ENCODE peak calls at places on chromosomes 13 and 19, in nine cellular contexts. One of them, this sample, is unnamed. For H3K36me3 and H3K27me3, the result is how much of the 10 kb centered on the place peaks cover.

GRCh38 chr13:97574926-97575325 is 141.0 kb downstream of the RAP2A start:
- DNase-seq in ovary: no peak
- DNase-seq in left ventricle myocardium inferior: peak
- DNase-seq in astrocyte: no peak
- DNase-seq in cardiac muscle cell: peak
- DNase-seq in Caco-2: peak
- DNase-seq in Peyer's patch: peak
- DNase-seq in lung: no peak
- DNase-seq in tibial nerve: no peak
- DNase-seq in this sample: no peak

GRCh38 chr19:5697022-5697889 is 7.2 kb downstream of the RPL36 start:
- DNase-seq in Caco-2: no peak
- DNase-seq in tibial nerve: no peak
- DNase-seq in lung: no peak
- DNase-seq in ovary: no peak
- DNase-seq in astrocyte: no peak
- DNase-seq in cardiac muscle cell: no peak
- DNase-seq in Peyer's patch: no peak
- DNase-seq in left ventricle myocardium inferior: no peak
- DNase-seq in this sample: no peak

GRCh38 chr13:29621401-29621800 is 25.9 kb upstream of the SLC7A1 start:
- DNase-seq in cardiac muscle cell: no peak
- DNase-seq in tibial nerve: no peak
- DNase-seq in astrocyte: peak
- DNase-seq in Peyer's patch: no peak
- DNase-seq in ovary: no peak
- DNase-seq in Caco-2: no peak
- DNase-seq in left ventricle myocardium inferior: no peak
- DNase-seq in lung: no peak
- DNase-seq in this sample: no peak

GRCh38 chr19:10408511-10409291 is 5.4 kb upstream of the CDC37 start:
- DNase-seq in tibial nerve: no peak
- DNase-seq in cardiac muscle cell: no peak
- DNase-seq in Peyer's patch: peak
- DNase-seq in astrocyte: no peak
- DNase-seq in left ventricle myocardium inferior: no peak
- DNase-seq in lung: no peak
- DNase-seq in ovary: no peak
- DNase-seq in Caco-2: no peak
- DNase-seq in this sample: no peak

GRCh38 chr13:38628554-38628953 is 58.3 kb upstream of the FREM2 start:
- DNase-seq in tibial nerve: no peak
- DNase-seq in lung: no peak
- DNase-seq in left ventricle myocardium inferior: no peak
- DNase-seq in Peyer's patch: no peak
- DNase-seq in ovary: no peak
- DNase-seq in astrocyte: no peak
- DNase-seq in cardiac muscle cell: no peak
- DNase-seq in Caco-2: no peak
- DNase-seq in this sample: no peak

GRCh38 chr19:416416-416815 is 7.5 kb upstream of the C2CD4C start:
- DNase-seq in tibial nerve: no peak
- DNase-seq in lung: no peak
- DNase-seq in cardiac muscle cell: no peak
- DNase-seq in Caco-2: no peak
- DNase-seq in ovary: no peak
- DNase-seq in astrocyte: no peak
- DNase-seq in left ventricle myocardium inferior: peak
- DNase-seq in Peyer's patch: no peak
- DNase-seq in this sample: no peak

GRCh38 chr19:11159598-11160001 is 4.0 kb upstream of the SPC24 start:
- DNase-seq in lung: no peak
- DNase-seq in ovary: no peak
- DNase-seq in Peyer's patch: no peak
- DNase-seq in tibial nerve: peak
- DNase-seq in cardiac muscle cell: peak
- DNase-seq in astrocyte: no peak
- DNase-seq in Caco-2: no peak
- DNase-seq in left ventricle myocardium inferior: no peak
- DNase-seq in this sample: no peak

GRCh38 chr13:80116107-80116506 is 224.8 kb downstream of the SPRY2 start:
- DNase-seq in left ventricle myocardium inferior: no peak
- DNase-seq in Peyer's patch: no peak
- DNase-seq in astrocyte: peak
- DNase-seq in Caco-2: no peak
- DNase-seq in cardiac muscle cell: peak
- DNase-seq in ovary: no peak
- DNase-seq in tibial nerve: no peak
- DNase-seq in lung: no peak
- DNase-seq in this sample: no peak

GRCh38 chr13:57813641-57814040 is 182.1 kb downstream of the PCDH17 start:
- DNase-seq in left ventricle myocardium inferior: no peak
- DNase-seq in Peyer's patch: no peak
- DNase-seq in cardiac muscle cell: no peak
- DNase-seq in tibial nerve: no peak
- DNase-seq in astrocyte: peak
- DNase-seq in Caco-2: no peak
- DNase-seq in ovary: no peak
- DNase-seq in lung: no peak
- DNase-seq in this sample: no peak

GRCh38 chr13:33927315-33927714 is 109.4 kb downstream of the RFC3 start:
- DNase-seq in Caco-2: no peak
- DNase-seq in ovary: no peak
- DNase-seq in Peyer's patch: no peak
- DNase-seq in left ventricle myocardium inferior: no peak
- DNase-seq in lung: no peak
- DNase-seq in tibial nerve: no peak
- DNase-seq in cardiac muscle cell: peak
- DNase-seq in astrocyte: peak
- DNase-seq in this sample: peak

GRCh38 chr13:107838592-107839161 is 376.7 kb downstream of the LIG4 start:
- DNase-seq in cardiac muscle cell: no peak
- DNase-seq in ovary: no peak
- DNase-seq in tibial nerve: no peak
- DNase-seq in lung: no peak
- DNase-seq in left ventricle myocardium inferior: no peak
- DNase-seq in Caco-2: no peak
- DNase-seq in Peyer's patch: no peak
- DNase-seq in astrocyte: no peak
- DNase-seq in this sample: no peak

GRCh38 chr19:17479325-17479791 is 9.0 kb downstream of the SLC27A1 start:
- DNase-seq in cardiac muscle cell: peak
- DNase-seq in lung: no peak
- DNase-seq in astrocyte: peak
- DNase-seq in tibial nerve: no peak
- DNase-seq in left ventricle myocardium inferior: no peak
- DNase-seq in ovary: no peak
- DNase-seq in Caco-2: no peak
- DNase-seq in Peyer's patch: no peak
- DNase-seq in this sample: no peak

GRCh38 chr19:3614858-3615505 is 8.3 kb upstream of the TBXA2R start:
- DNase-seq in astrocyte: no peak
- DNase-seq in Caco-2: no peak
- DNase-seq in lung: no peak
- DNase-seq in Peyer's patch: no peak
- DNase-seq in tibial nerve: no peak
- DNase-seq in ovary: peak
- DNase-seq in cardiac muscle cell: no peak
- DNase-seq in left ventricle myocardium inferior: no peak
- DNase-seq in this sample: no peak
- H3K36me3 ChIP-seq in astrocyte: under half
- H3K36me3 ChIP-seq in Caco-2: under half
- H3K36me3 ChIP-seq in lung: half or more
- H3K36me3 ChIP-seq in Peyer's patch: under half
- H3K36me3 ChIP-seq in tibial nerve: under half
- H3K36me3 ChIP-seq in ovary: under half
- H3K36me3 ChIP-seq in cardiac muscle cell: under half
- H3K36me3 ChIP-seq in left ventricle myocardium inferior: under half
- H3K36me3 ChIP-seq in this sample: under half

DNA sequence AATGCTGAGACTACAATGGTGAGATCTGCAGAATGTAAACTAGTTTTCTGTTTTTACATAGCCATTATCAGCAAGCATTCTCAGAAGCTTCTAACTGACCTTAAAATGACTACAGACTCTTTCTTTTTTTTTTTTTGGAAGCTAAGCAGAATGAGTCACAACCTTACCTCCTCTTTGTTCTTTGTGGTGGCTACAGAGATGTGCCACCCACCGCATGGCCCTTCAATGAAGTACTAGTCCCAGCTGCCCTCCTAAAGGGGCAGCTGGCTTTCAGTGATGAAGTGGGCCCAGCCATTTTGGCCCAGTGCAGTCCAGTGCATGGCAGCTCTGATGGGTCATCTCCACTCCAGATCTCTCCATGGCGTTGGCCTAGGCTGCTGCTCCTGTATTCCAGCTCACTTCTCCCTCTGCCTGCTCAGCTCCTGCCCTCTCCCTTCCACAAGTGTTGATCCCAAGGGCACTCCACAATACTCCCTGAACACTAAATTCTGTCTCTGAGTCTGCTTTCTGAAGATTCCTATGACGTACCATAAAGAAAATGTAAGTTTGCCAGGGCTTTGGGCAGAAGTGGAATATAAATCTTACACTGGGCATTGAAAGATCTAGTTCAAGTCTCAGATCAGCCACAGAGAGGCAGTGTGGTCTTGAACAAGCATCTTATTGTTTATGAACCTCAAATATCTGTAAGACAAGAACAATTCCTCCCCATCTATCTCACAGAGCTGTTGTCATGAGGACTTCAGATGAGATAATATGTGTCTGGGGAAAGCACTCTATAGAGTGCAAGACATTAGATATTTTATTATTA is 85.6 kb downstream of the RXFP2 start:
- DNase-seq in cardiac muscle cell: peak
- DNase-seq in astrocyte: peak
- DNase-seq in ovary: no peak
- DNase-seq in Peyer's patch: no peak
- DNase-seq in lung: no peak
- DNase-seq in tibial nerve: no peak
- DNase-seq in left ventricle myocardium inferior: no peak
- DNase-seq in Caco-2: no peak
- DNase-seq in this sample: no peak
- TF ChIP-seq CTCF in cardiac muscle cell: peak
- TF ChIP-seq CTCF in astrocyte: peak
- TF ChIP-seq CTCF in ovary: no peak
- TF ChIP-seq CTCF in Peyer's patch: peak
- TF ChIP-seq CTCF in lung: no peak
- TF ChIP-seq CTCF in tibial nerve: no peak
- TF ChIP-seq CTCF in left ventricle myocardium inferior: peak
- TF ChIP-seq CTCF in Caco-2: no peak
- TF ChIP-seq CTCF in this sample: no peak

GRCh38 chr13:109119886-109120285 is 490.5 kb downstream of the MYO16 start:
- DNase-seq in Peyer's patch: no peak
- DNase-seq in ovary: no peak
- DNase-seq in tibial nerve: no peak
- DNase-seq in astrocyte: no peak
- DNase-seq in lung: no peak
- DNase-seq in Caco-2: no peak
- DNase-seq in left ventricle myocardium inferior: no peak
- DNase-seq in cardiac muscle cell: no peak
- DNase-seq in this sample: no peak

GRCh38 chr13:109123971-109124370 is 494.6 kb downstream of the MYO16 start:
- DNase-seq in astrocyte: no peak
- DNase-seq in left ventricle myocardium inferior: no peak
- DNase-seq in Peyer's patch: no peak
- DNase-seq in ovary: no peak
- DNase-seq in tibial nerve: no peak
- DNase-seq in Caco-2: no peak
- DNase-seq in cardiac muscle cell: no peak
- DNase-seq in lung: no peak
- DNase-seq in this sample: no peak

GRCh38 chr13:109126973-109127615 is 497.7 kb downstream of the MYO16 start:
- DNase-seq in lung: no peak
- DNase-seq in left ventricle myocardium inferior: no peak
- DNase-seq in astrocyte: no peak
- DNase-seq in tibial nerve: no peak
- DNase-seq in Caco-2: no peak
- DNase-seq in ovary: no peak
- DNase-seq in cardiac muscle cell: no peak
- DNase-seq in Peyer's patch: no peak
- DNase-seq in this sample: no peak

DNA sequence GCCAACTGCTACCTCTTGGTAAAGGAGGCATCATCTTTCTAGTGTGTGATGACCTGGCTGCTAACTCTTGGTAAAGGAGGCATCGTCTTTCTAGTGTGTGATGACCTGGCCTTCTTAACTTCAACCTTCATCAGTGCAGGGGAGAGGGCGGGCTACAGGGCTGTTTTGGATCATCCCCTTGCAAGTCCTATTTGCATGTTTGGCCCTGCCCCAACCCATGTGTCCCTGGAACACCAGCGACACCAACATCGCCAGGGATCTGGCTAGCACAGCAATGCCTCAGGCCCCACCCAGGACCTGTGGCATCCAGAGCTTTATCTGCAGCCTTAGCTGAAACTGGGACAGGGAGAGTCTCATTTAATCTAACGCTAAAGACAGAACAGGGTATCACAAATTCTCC is 492.4 kb downstream of the MYO16 start:
- DNase-seq in cardiac muscle cell: no peak
- DNase-seq in ovary: no peak
- DNase-seq in Caco-2: no peak
- DNase-seq in Peyer's patch: no peak
- DNase-seq in tibial nerve: no peak
- DNase-seq in lung: no peak
- DNase-seq in astrocyte: no peak
- DNase-seq in left ventricle myocardium inferior: no peak
- DNase-seq in this sample: no peak
- H3K27me3 ChIP-seq in cardiac muscle cell: under half
- H3K27me3 ChIP-seq in ovary: under half
- H3K27me3 ChIP-seq in Caco-2: under half
- H3K27me3 ChIP-seq in Peyer's patch: under half
- H3K27me3 ChIP-seq in tibial nerve: under half
- H3K27me3 ChIP-seq in lung: under half
- H3K27me3 ChIP-seq in astrocyte: under half
- H3K27me3 ChIP-seq in left ventricle myocardium inferior: under half
- H3K27me3 ChIP-seq in this sample: under half

DNA sequence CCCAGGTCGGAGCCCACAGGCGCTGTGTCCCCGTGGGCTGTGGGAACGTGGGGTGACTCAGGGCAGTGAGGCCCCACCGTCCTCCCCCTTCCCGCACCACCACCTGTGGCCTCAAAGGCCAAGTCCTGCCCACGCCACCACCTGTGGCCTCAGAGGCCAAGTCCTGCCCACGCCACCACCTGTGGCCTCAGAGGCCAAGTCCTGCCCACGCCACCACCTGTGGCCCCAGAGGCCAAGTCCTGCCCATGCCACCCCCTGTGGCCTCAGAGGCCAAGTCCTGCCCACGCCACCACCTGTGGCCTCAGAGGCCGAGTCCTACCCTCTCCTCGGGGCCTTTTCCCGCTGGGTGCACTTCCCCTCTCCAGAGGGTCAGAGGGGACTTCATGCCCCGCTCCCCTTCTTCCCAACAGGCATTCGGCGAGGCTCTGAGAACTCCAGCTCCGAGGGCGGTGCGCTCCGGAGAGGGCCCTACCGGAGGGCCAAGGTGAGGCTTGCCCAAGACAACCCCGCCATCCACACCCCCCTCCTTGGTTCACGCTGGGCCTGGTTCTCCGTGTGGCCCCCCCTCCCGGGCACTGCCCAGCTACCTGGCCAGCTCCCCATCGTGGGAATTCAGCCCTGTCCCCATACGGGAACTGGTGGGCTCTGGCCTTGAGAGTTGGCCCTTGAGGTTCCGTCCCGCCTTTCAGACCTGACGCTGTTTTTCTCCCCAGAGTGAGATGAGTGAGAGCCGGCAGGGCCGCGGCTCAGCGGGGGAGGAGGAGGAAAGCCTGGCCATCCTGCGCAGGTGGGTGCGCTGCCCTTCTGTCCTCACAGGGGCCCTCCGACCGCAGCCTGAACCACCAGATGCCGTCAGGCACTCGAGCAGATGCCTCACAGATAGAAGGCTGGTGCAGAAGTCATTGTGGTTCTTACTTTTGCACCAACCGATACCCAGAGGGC is 27.4 kb upstream of the F7 start:
- DNase-seq in Caco-2: no peak
- DNase-seq in tibial nerve: no peak
- DNase-seq in lung: no peak
- DNase-seq in astrocyte: no peak
- DNase-seq in cardiac muscle cell: no peak
- DNase-seq in left ventricle myocardium inferior: no peak
- DNase-seq in Peyer's patch: no peak
- DNase-seq in ovary: no peak
- DNase-seq in this sample: no peak
- H3K36me3 ChIP-seq in Caco-2: under half
- H3K36me3 ChIP-seq in tibial nerve: under half
- H3K36me3 ChIP-seq in lung: under half
- H3K36me3 ChIP-seq in astrocyte: under half
- H3K36me3 ChIP-seq in cardiac muscle cell: under half
- H3K36me3 ChIP-seq in left ventricle myocardium inferior: half or more
- H3K36me3 ChIP-seq in Peyer's patch: under half
- H3K36me3 ChIP-seq in ovary: under half
- H3K36me3 ChIP-seq in this sample: under half

This sample was measured in kidney epithelial cell.